ENCODE peak calls at places on chromosomes 16 and 17, in nine cellular contexts. M, O, E, F, U, C, K, V and S are unnamed samples.

GRCh38 chr16:89557230-89557935 is 3.1 kb upstream of the RPL13 start:
- DNase-seq in M (peak), O (peak), E (peak), F (peak), U (peak), C (peak), K (no peak), V (peak), S (peak)

GRCh38 chr16:72228014-72228413 is 56.1 kb upstream of the PMFBP1 start:
- DNase-seq in M (no peak), O (no peak), E (no peak), F (no peak), U (no peak), C (no peak), K (no peak), V (no peak), S (no peak)

GRCh38 chr17:31078290-31078689 is 16.5 kb upstream of the NF1 start:
- DNase-seq in M (no peak), O (no peak), E (no peak), F (peak), U (no peak), C (no peak), K (no peak), V (no peak), S (no peak)

GRCh38 chr17:38560503-38561318 is 45.0 kb downstream of the SRCIN1 start:
- DNase-seq in M (no peak), O (no peak), E (peak), F (peak), U (no peak), C (no peak), K (no peak), V (peak), S (no peak)

GRCh38 chr17:48730240-48730550 is 1.6 kb upstream of the HOXB13 start:
- DNase-seq in M (no peak), O (no peak), E (no peak), F (no peak), U (no peak), C (no peak), K (no peak), V (no peak), S (no peak)

GRCh38 chr16:275041-275621 is 613 bp downstream of the RGS11 start:
- DNase-seq in M (no peak), O (no peak), E (no peak), F (no peak), U (no peak), C (no peak), K (no peak), V (peak), S (no peak)

GRCh38 chr17:33234930-33235685 is 58.0 kb downstream of the ASIC2 start:
- DNase-seq in M (no peak), O (no peak), E (peak), F (peak), U (peak), C (peak), K (no peak), V (peak), S (no peak)

GRCh38 chr16:85828166-85828565 is 28.7 kb downstream of the COX4I1 start:
- DNase-seq in M (no peak), O (no peak), E (no peak), F (no peak), U (no peak), C (no peak), K (no peak), V (no peak), S (no peak)

GRCh38 chr17:35117984-35118383 is 1.7 kb downstream of the RAD51D start:
- DNase-seq in M (peak), O (peak), E (peak), F (peak), U (no peak), C (no peak), K (no peak), V (peak), S (no peak)

GRCh38 chr17:40122466-40122943 is 734 bp downstream of the MSL1 start:
- DNase-seq in M (no peak), O (no peak), E (peak), F (peak), U (peak), C (peak), K (no peak), V (peak), S (no peak)

GRCh38 chr16:27725271-27726010 is 175.5 kb downstream of the KATNIP start:
- DNase-seq in M (no peak), O (no peak), E (no peak), F (no peak), U (no peak), C (no peak), K (no peak), V (no peak), S (no peak)

GRCh38 chr17:75068750-75069149 is 19.0 kb upstream of the SLC16A5 start:
- DNase-seq in M (no peak), O (no peak), E (no peak), F (no peak), U (no peak), C (no peak), K (no peak), V (no peak), S (no peak)

GRCh38 chr16:88781140-88782077 is 3.6 kb downstream of the PIEZO1 start:
- DNase-seq in M (peak), O (no peak), E (no peak), F (no peak), U (no peak), C (peak), K (no peak), V (peak), S (peak)

GRCh38 chr16:76175718-76176117 is 101.5 kb upstream of the CNTNAP4 start:
- DNase-seq in M (no peak), O (no peak), E (no peak), F (no peak), U (no peak), C (no peak), K (no peak), V (no peak), S (no peak)

GRCh38 chr17:50361561-50362480 is 11.2 kb downstream of the MRPL27 start:
- DNase-seq in M (peak), O (peak), E (peak), F (peak), U (peak), C (peak), K (no peak), V (peak), S (peak)

GRCh38 chr17:1108810-1109605 is 70.8 kb downstream of the ABR start:
- DNase-seq in M (peak), O (peak), E (peak), F (peak), U (peak), C (peak), K (no peak), V (peak), S (peak)

GRCh38 chr16:16172991-16173390 is 50.3 kb downstream of the ABCC6 start:
- DNase-seq in M (no peak), O (no peak), E (no peak), F (no peak), U (no peak), C (no peak), K (no peak), V (no peak), S (no peak)

GRCh38 chr17:17191346-17191792 is 14.8 kb downstream of the PLD6 start:
- DNase-seq in M (no peak), O (peak), E (peak), F (no peak), U (no peak), C (peak), K (no peak), V (no peak), S (no peak)

GRCh38 chr16:85735225-85735722 is 15.6 kb downstream of the C16orf74 start:
- DNase-seq in M (peak), O (no peak), E (no peak), F (no peak), U (no peak), C (no peak), K (no peak), V (peak), S (no peak)

GRCh38 chr17:52158450-52159042 is at the start of gene CA10:
- DNase-seq in M (no peak), O (no peak), E (no peak), F (no peak), U (no peak), C (no peak), K (peak), V (no peak), S (no peak)

GRCh38 chr16:9438991-9439390 is 347.5 kb downstream of the HAPSTR1 start:
- DNase-seq in M (no peak), O (no peak), E (no peak), F (no peak), U (no peak), C (no peak), K (no peak), V (no peak), S (no peak)

GRCh38 chr17:81160306-81160705 is 5.0 kb upstream of the PVALEF start:
- DNase-seq in M (no peak), O (no peak), E (no peak), F (no peak), U (no peak), C (peak), K (no peak), V (no peak), S (no peak)

GRCh38 chr16:14640538-14640937 is 7.8 kb downstream of the BFAR start:
- DNase-seq in M (no peak), O (no peak), E (no peak), F (no peak), U (no peak), C (no peak), K (no peak), V (no peak), S (no peak)

GRCh38 chr16:46687486-46687885 is 1.5 kb downstream of the VPS35 start:
- DNase-seq in M (no peak), O (no peak), E (no peak), F (no peak), U (no peak), C (no peak), K (no peak), V (no peak), S (no peak)

GRCh38 chr16:5604770-5605169 is 507.2 kb upstream of the EEF2KMT start:
- DNase-seq in M (no peak), O (peak), E (peak), F (no peak), U (peak), C (no peak), K (peak), V (peak), S (no peak)

GRCh38 chr16:23920899-23921298 is 85.1 kb downstream of the PRKCB start:
- DNase-seq in M (no peak), O (no peak), E (no peak), F (no peak), U (no peak), C (no peak), K (no peak), V (peak), S (no peak)

GRCh38 chr17:58632324-58633314 is 59.2 kb downstream of the TEX14 start:
- DNase-seq in M (no peak), O (no peak), E (no peak), F (no peak), U (no peak), C (no peak), K (no peak), V (no peak), S (no peak)

GRCh38 chr16:87829123-87829980 is 40.0 kb downstream of the SLC7A5 start:
- DNase-seq in M (no peak), O (no peak), E (no peak), F (peak), U (no peak), C (no peak), K (no peak), V (no peak), S (peak)